ENCODE peak calls at places on chromosome 4, in six cellular contexts. J is osteocyte; K is thyroid gland; L is hippocampal formation; R is naive thymus-derived CD8-positive, alpha-beta T cell; Y is Calu3. W is an unnamed sample.

GRCh38 chr4:113446019-113446418 is 315.5 kb downstream of the CAMK2D start:
- DNase-seq in R (no peak), K (no peak), Y (peak; percentile 32), J (no peak), L (no peak), W (no peak)

GRCh38 chr4:14783011-14783877 is 219.0 kb upstream of the CPEB2 start:
- DNase-seq in R (no peak), K (no peak), J (no peak), L (no peak), Y (no peak), W (no peak)

GRCh38 chr4:54400802-54401201 is 171.7 kb downstream of the PDGFRA start:
- DNase-seq in K (no peak), J (no peak), R (no peak), L (peak; percentile 4), Y (peak; percentile 1), W (no peak)

GRCh38 chr4:8756816-8757215 is 114.8 kb downstream of the HMX1 start:
- DNase-seq in L (no peak), R (no peak), J (no peak), Y (no peak), K (no peak), W (no peak)

GRCh38 chr4:1937550-1937949 is 66.4 kb downstream of the NSD2 start:
- DNase-seq in L (no peak), K (no peak), Y (no peak), J (no peak), R (no peak), W (no peak)

GRCh38 chr4:10552591-10553280 is 95.5 kb upstream of the ZNF518B start:
- DNase-seq in Y (no peak), R (no peak), J (no peak), K (no peak), L (no peak), W (no peak)

GRCh38 chr4:60081839-60082238 is 1118.3 kb upstream of the ADGRL3 start:
- DNase-seq in L (no peak), Y (no peak), J (no peak), K (no peak), R (no peak), W (no peak)

GRCh38 chr4:145843651-145844050 is 95.0 kb downstream of the ZNF827 start:
- DNase-seq in J (no peak), Y (no peak), K (no peak), L (no peak), R (no peak), W (no peak)

GRCh38 chr4:145484240-145484846 is 2.7 kb downstream of the SMAD1 start:
- DNase-seq in K (no peak), J (no peak), L (no peak), Y (no peak), R (no peak), W (no peak)

GRCh38 chr4:20760053-20760452 is 59.8 kb downstream of the PACRGL start:
- DNase-seq in K (no peak), R (no peak), L (no peak), J (no peak), Y (no peak), W (no peak)

GRCh38 chr4:38177035-38177791 is 217.0 kb downstream of the PTTG2 start:
- DNase-seq in J (no peak), L (no peak), Y (no peak), K (no peak), R (peak; percentile 68), W (peak; percentile 22)

GRCh38 chr4:7719354-7720174 is 220.1 kb downstream of the AFAP1 start:
- DNase-seq in Y (peak; percentile 72), K (peak; percentile 54), L (peak; percentile 47), J (peak; percentile 91), R (no peak), W (no peak)

GRCh38 chr4:78777556-78777900 is 1.4 kb downstream of the BMP2K start:
- DNase-seq in L (no peak), Y (no peak), K (no peak), J (no peak), R (no peak), W (no peak)

GRCh38 chr4:79217043-79217442 is 108.8 kb downstream of the NAA11 start:
- DNase-seq in K (no peak), R (no peak), J (no peak), L (no peak), Y (no peak), W (no peak)

GRCh38 chr4:145531193-145531592 is 49.5 kb downstream of the SMAD1 start:
- DNase-seq in R (no peak), Y (no peak), L (peak; percentile 30), K (peak; percentile 55), J (no peak), W (no peak)

W was measured in GM12864.